ENCODE peak calls at places on chromosomes 1 and 21, in seven cellular contexts. M is AG04450; F is left ventricle myocardium inferior; T is fibroblast of the aortic adventitia; I is endothelial cell; R is stimulated activated CD8-positive, alpha-beta memory T cell treated with anti-CD3 and anti-CD28 coated beads, Interleukin-4, amount 100 ng/mL, for 24 hours; Z is activated T-cell treated with anti-CD3 and anti-CD28 coated beads for 1 hour. W is an unnamed sample.

GRCh38 chr1:182446033-182446669 is 3.8 kb upstream of the RGSL1 start:
- DNase-seq in I (peak; percentile 48), F (no peak), R (no peak), Z (peak; percentile 6), T (peak; percentile 64), M (no peak), W (peak; percentile 50)

GRCh38 chr1:32181563-32181962 is 2.1 kb downstream of the TXLNA start:
- DNase-seq in I (no peak), M (no peak), F (no peak), T (no peak), Z (no peak), R (no peak), W (no peak)

GRCh38 chr1:222064388-222065201 is 322.7 kb upstream of the DUSP10 start:
- DNase-seq in T (peak; percentile 60), Z (no peak), R (no peak), I (no peak), F (no peak), M (peak; percentile 61), W (no peak)

GRCh38 chr1:44707959-44708831 is 22.8 kb downstream of the RNU5D-1 start:
- DNase-seq in R (no peak), M (no peak), F (no peak), Z (no peak), I (peak; percentile 35), T (peak; percentile 82), W (peak; percentile 63)

GRCh38 chr1:169768161-169768560 is 26.5 kb downstream of the METTL18 start:
- DNase-seq in Z (no peak), M (no peak), I (no peak), R (no peak), F (no peak), T (no peak), W (no peak)

GRCh38 chr1:109255097-109255651 is 5.8 kb downstream of the CELSR2 start:
- DNase-seq in M (no peak), Z (no peak), T (no peak), I (no peak), R (no peak), F (no peak), W (no peak)

GRCh38 chr1:21626921-21627339 is 42.2 kb downstream of the RAP1GAP start:
- DNase-seq in I (no peak), F (no peak), R (no peak), T (no peak), Z (no peak), M (no peak), W (no peak)

GRCh38 chr1:85245891-85246290 is 13.6 kb downstream of the C1orf52 start:
- DNase-seq in F (no peak), T (no peak), Z (no peak), M (no peak), R (no peak), I (no peak), W (no peak)

GRCh38 chr1:211517006-211517405 is 25.0 kb upstream of the RD3 start:
- DNase-seq in T (no peak), I (no peak), F (no peak), R (no peak), Z (no peak), M (no peak), W (peak; percentile 77)

GRCh38 chr1:207847116-207847515 is 63.8 kb downstream of the CD34 start:
- DNase-seq in M (no peak), R (no peak), I (no peak), Z (no peak), F (no peak), T (peak; percentile 30), W (no peak)

GRCh38 chr21:31198575-31198974 is 145.5 kb downstream of the TIAM1 start:
- DNase-seq in Z (no peak), R (no peak), F (no peak), I (no peak), T (peak; percentile 82), M (peak; percentile 24), W (peak; percentile 57)

GRCh38 chr1:34328281-34328680 is 151.6 kb downstream of the C1orf94 start:
- DNase-seq in R (no peak), F (no peak), I (no peak), Z (no peak), T (no peak), M (no peak), W (no peak)

GRCh38 chr1:92858564-92859399 is 26.9 kb downstream of the RPL5 start:
- DNase-seq in I (peak; percentile 47), Z (peak; percentile 12), R (no peak), M (peak; percentile 62), T (peak; percentile 91), F (no peak), W (peak; percentile 89)

GRCh38 chr1:206706298-206706791 is 21.6 kb downstream of the MAPKAPK2 start:
- DNase-seq in I (no peak), M (peak; percentile 61), T (peak; percentile 94), R (peak; percentile 34), Z (no peak), F (no peak), W (no peak)

GRCh38 chr1:93322349-93322748 is 23.4 kb upstream of the DR1 start:
- DNase-seq in R (no peak), M (no peak), T (no peak), Z (no peak), I (no peak), F (no peak), W (no peak)

GRCh38 chr1:244815600-244816099 is 19.8 kb upstream of the COX20 start:
- DNase-seq in T (no peak), R (no peak), I (no peak), M (no peak), F (no peak), Z (no peak), W (no peak)

GRCh38 chr1:104706631-104707147 is 957.0 kb downstream of the AMY1C start:
- DNase-seq in R (no peak), I (no peak), M (no peak), T (peak; percentile 1), F (no peak), Z (no peak), W (peak; percentile 31)

GRCh38 chr21:41715649-41716321 is 51.1 kb downstream of the RIPK4 start:
- DNase-seq in M (no peak), Z (no peak), T (no peak), F (no peak), I (no peak), R (no peak), W (no peak)

GRCh38 chr1:84632142-84632541 is 57.9 kb upstream of the CTBS start:
- DNase-seq in F (no peak), Z (no peak), R (no peak), I (no peak), M (no peak), T (no peak), W (no peak)

GRCh38 chr1:22258696-22259095 is 115.8 kb upstream of the WNT4 start:
- DNase-seq in T (no peak), F (no peak), I (no peak), R (no peak), Z (no peak), M (no peak), W (no peak)

GRCh38 chr1:179151908-179152682 is 70.2 kb downstream of the TOR3A start:
- DNase-seq in T (no peak), I (no peak), R (no peak), F (no peak), Z (no peak), M (no peak), W (no peak)

GRCh38 chr1:65065535-65066378 is 82.2 kb upstream of the AK4 start:
- DNase-seq in M (no peak), Z (no peak), T (no peak), I (peak; percentile 43), F (peak; percentile 44), R (no peak), W (no peak)

GRCh38 chr1:183471748-183472487 is 381 bp upstream of the SMG7 start:
- DNase-seq in T (peak; percentile 99), M (peak; percentile 96), I (peak; percentile 98), R (peak; percentile 99), F (peak; percentile 99), Z (peak; percentile 95), W (peak; percentile 98)

GRCh38 chr1:204031098-204031710 is 41.7 kb upstream of the SOX13 start:
- DNase-seq in F (no peak), I (no peak), M (no peak), Z (no peak), T (no peak), R (no peak), W (peak; percentile 30)

GRCh38 chr1:2539312-2539907 is 9.3 kb upstream of the HES5 start:
- DNase-seq in M (no peak), Z (no peak), I (peak; percentile 66), F (no peak), T (no peak), R (no peak), W (no peak)

GRCh38 chr1:235213752-235214151 is 52.7 kb upstream of the RBM34 start:
- DNase-seq in M (no peak), I (no peak), F (no peak), Z (no peak), T (no peak), R (no peak), W (no peak)

GRCh38 chr1:63381741-63382140 is 14.3 kb downstream of the ALG6 start:
- DNase-seq in R (no peak), T (no peak), M (no peak), F (no peak), I (no peak), Z (no peak), W (no peak)

GRCh38 chr1:64470670-64471217 is 815 bp downstream of the CACHD1 start:
- DNase-seq in F (peak; percentile 25), Z (no peak), I (peak; percentile 52), T (peak; percentile 16), M (no peak), R (no peak), W (no peak)

GRCh38 chr1:220385158-220385557 is 112.9 kb upstream of the RAB3GAP2 start:
- DNase-seq in F (no peak), Z (no peak), R (no peak), I (no peak), M (no peak), T (no peak), W (no peak)

GRCh38 chr1:29304025-29304684 is 67.8 kb downstream of the PTPRU start:
- DNase-seq in Z (no peak), F (no peak), M (no peak), I (no peak), T (no peak), R (no peak), W (no peak)

GRCh38 chr1:170866646-170867045 is 68.7 kb upstream of the MROH9 start:
- DNase-seq in I (no peak), M (no peak), Z (no peak), T (no peak), F (no peak), R (no peak), W (no peak)

GRCh38 chr1:211951856-211952255 is 83.5 kb downstream of the INTS7 start:
- DNase-seq in T (peak; percentile 49), Z (no peak), F (no peak), I (no peak), M (peak; percentile 7), R (no peak), W (no peak)

GRCh38 chr1:156681196-156681595 is 4.0 kb upstream of the NES start:
- DNase-seq in R (no peak), M (no peak), F (no peak), I (no peak), T (no peak), Z (no peak), W (no peak)

GRCh38 chr21:36323032-36323431 is 3.0 kb downstream of the MORC3 start:
- DNase-seq in F (no peak), R (no peak), M (no peak), I (no peak), T (peak; percentile 15), Z (no peak), W (no peak)

GRCh38 chr1:112312315-112312714 is 83.7 kb upstream of the CTTNBP2NL start:
- DNase-seq in T (no peak), F (no peak), R (no peak), Z (no peak), M (no peak), I (no peak), W (no peak)

GRCh38 chr1:150558761-150559626 is 9.8 kb downstream of the ADAMTSL4 start:
- DNase-seq in F (peak; percentile 54), Z (no peak), M (no peak), R (no peak), I (no peak), T (no peak), W (no peak)

GRCh38 chr1:97247196-97247595 is 525.6 kb downstream of the PTBP2 start:
- DNase-seq in M (no peak), R (no peak), Z (no peak), F (no peak), T (peak; percentile 86), I (no peak), W (no peak)

GRCh38 chr21:26389971-26390641 is 183.0 kb downstream of the CYYR1 start:
- DNase-seq in I (no peak), R (no peak), Z (no peak), M (no peak), T (peak; percentile 27), F (no peak), W (no peak)

W was measured in Jurkat, Clone E6-1.